ENCODE peak calls at places on chromosome X, in eight cellular contexts. O is GM23248, J is BJ, T is NCI-H524, L is iPS-NIHi11, V is ACHN, S is omental fat pad, W is tibial artery. Y is an unnamed sample.

GRCh38 chrX:114344756-114345155 is 239.1 kb upstream of the HTR2C start:
- DNase-seq in T (peak), O (peak), J (no peak), L (peak), S (no peak), W (no peak), V (peak), Y (no peak)

GRCh38 chrX:63855896-63856295 is 70.9 kb upstream of the ARHGEF9 start:
- DNase-seq in J (peak), O (peak), T (no peak), S (no peak), W (no peak), L (no peak), V (no peak), Y (no peak)

GRCh38 chrX:25028726-25029125 is 13.0 kb upstream of the ARX start:
- DNase-seq in W (no peak), L (no peak), S (no peak), O (peak), V (no peak), J (peak), T (no peak), Y (no peak)

GRCh38 chrX:24846551-24847170 is 152.9 kb downstream of the POLA1 start:
- DNase-seq in O (peak), V (no peak), T (no peak), S (no peak), W (no peak), J (no peak), L (no peak), Y (no peak)

GRCh38 chrX:27591938-27592337 is 1.8 kb downstream of the DCAF8L2 start:
- DNase-seq in J (no peak), V (no peak), L (no peak), T (peak), W (no peak), S (no peak), O (no peak), Y (no peak)

GRCh38 chrX:70480660-70481018 is 36.0 kb downstream of the DLG3 start:
- DNase-seq in T (no peak), O (no peak), W (peak), J (no peak), L (no peak), S (no peak), V (no peak), Y (no peak)

GRCh38 chrX:108264376-108264775 is 172.8 kb downstream of the ATG4A start:
- DNase-seq in L (no peak), O (no peak), J (no peak), S (no peak), V (no peak), T (no peak), W (no peak), Y (no peak)

GRCh38 chrX:154298312-154298711 is 2.7 kb downstream of the TKTL1 start:
- DNase-seq in J (no peak), V (no peak), L (no peak), W (no peak), S (no peak), O (no peak), T (peak), Y (no peak)

GRCh38 chrX:98141466-98141865 is 1257.8 kb downstream of the RPA4 start:
- DNase-seq in V (no peak), L (peak), W (no peak), T (no peak), S (no peak), J (no peak), O (no peak), Y (no peak)

GRCh38 chrX:68186552-68187262 is 246.6 kb downstream of the OPHN1 start:
- DNase-seq in J (no peak), V (no peak), T (no peak), L (no peak), W (no peak), S (no peak), O (peak), Y (no peak)

GRCh38 chrX:79630033-79631009 is 263.2 kb upstream of the ITM2A start:
- DNase-seq in L (no peak), V (peak), O (no peak), T (no peak), J (no peak), W (no peak), S (no peak), Y (no peak)

GRCh38 chrX:41922694-41923171 is 621 bp downstream of the CASK start:
- DNase-seq in V (peak), O (peak), J (no peak), W (peak), L (peak), T (peak), S (no peak), Y (peak)

GRCh38 chrX:9671998-9672397 is 93.6 kb downstream of the GPR143 start:
- DNase-seq in V (no peak), S (no peak), W (no peak), L (no peak), O (no peak), J (no peak), T (no peak), Y (no peak)

GRCh38 chrX:110322603-110323002 is 4.7 kb upstream of the AMMECR1 start:
- DNase-seq in J (no peak), L (no peak), S (no peak), T (peak), W (no peak), O (peak), V (no peak), Y (no peak)

GRCh38 chrX:151985955-151986354 is 11.5 kb upstream of the GABRE start:
- DNase-seq in W (peak), T (no peak), J (no peak), L (no peak), V (no peak), S (no peak), O (peak), Y (no peak)

GRCh38 chrX:153634832-153635231 is 12.2 kb upstream of the DUSP9 start:
- DNase-seq in S (no peak), O (no peak), L (no peak), J (no peak), W (no peak), V (no peak), T (no peak), Y (no peak)

GRCh38 chrX:36721990-36722389 is 286.2 kb upstream of the FAM47C start:
- DNase-seq in J (no peak), T (no peak), S (no peak), W (no peak), L (no peak), O (no peak), V (no peak), Y (no peak)

GRCh38 chrX:45295587-45295986 is 94.9 kb upstream of the DIPK2B start:
- DNase-seq in T (peak), J (no peak), O (peak), V (peak), L (no peak), S (no peak), W (no peak), Y (no peak)

GRCh38 chrX:87572911-87573310 is 55.3 kb downstream of the KLHL4 start:
- DNase-seq in L (no peak), T (no peak), O (no peak), W (no peak), S (no peak), J (no peak), V (no peak), Y (no peak)

GRCh38 chrX:12954981-12955380 is 19.9 kb upstream of the TMSB4X start:
- DNase-seq in S (no peak), L (no peak), W (no peak), J (no peak), V (no peak), O (no peak), T (no peak), Y (peak)

GRCh38 chrX:53013291-53013690 is 35.3 kb upstream of the GPR173 start:
- DNase-seq in S (no peak), W (no peak), V (no peak), O (no peak), T (no peak), J (no peak), L (no peak), Y (no peak)